ENCODE peak calls at places on chromosome 22, in five cellular contexts. One of them, this sample, is unnamed.

GRCh38 chr22:24219750-24220149 is 25.1 kb downstream of the GGT5 start:
- DNase-seq in heart left ventricle: no peak
- DNase-seq in thoracic aorta: no peak
- DNase-seq in fibroblast of villous mesenchyme: no peak
- DNase-seq in lower lobe of right lung: no peak
- DNase-seq in this sample: no peak

GRCh38 chr22:30336752-30337460 is 10.2 kb upstream of the TBC1D10A start:
- DNase-seq in fibroblast of villous mesenchyme: no peak
- DNase-seq in lower lobe of right lung: no peak
- DNase-seq in thoracic aorta: no peak
- DNase-seq in heart left ventricle: peak
- DNase-seq in this sample: peak

GRCh38 chr22:42874010-42874409 is 16.9 kb upstream of the ARFGAP3 start:
- DNase-seq in heart left ventricle: no peak
- DNase-seq in fibroblast of villous mesenchyme: no peak
- DNase-seq in thoracic aorta: no peak
- DNase-seq in lower lobe of right lung: no peak
- DNase-seq in this sample: no peak

GRCh38 chr22:24325105-24325757 is 54.6 kb downstream of the SPECC1L start:
- DNase-seq in heart left ventricle: no peak
- DNase-seq in lower lobe of right lung: no peak
- DNase-seq in fibroblast of villous mesenchyme: peak
- DNase-seq in thoracic aorta: no peak
- DNase-seq in this sample: peak

GRCh38 chr22:25100972-25101371 is 98.7 kb upstream of the CRYBB3 start:
- DNase-seq in thoracic aorta: no peak
- DNase-seq in fibroblast of villous mesenchyme: no peak
- DNase-seq in heart left ventricle: no peak
- DNase-seq in lower lobe of right lung: no peak
- DNase-seq in this sample: no peak

GRCh38 chr22:48299801-48300200 is 1527.9 kb downstream of the BRD1 start:
- DNase-seq in heart left ventricle: no peak
- DNase-seq in thoracic aorta: no peak
- DNase-seq in lower lobe of right lung: no peak
- DNase-seq in fibroblast of villous mesenchyme: no peak
- DNase-seq in this sample: no peak

GRCh38 chr22:32564170-32565001 is 89.8 kb downstream of the FBXO7 start:
- DNase-seq in thoracic aorta: no peak
- DNase-seq in heart left ventricle: no peak
- DNase-seq in fibroblast of villous mesenchyme: peak
- DNase-seq in lower lobe of right lung: no peak
- DNase-seq in this sample: no peak

GRCh38 chr22:21568207-21569075 is 927 bp downstream of the UBE2L3 start:
- DNase-seq in thoracic aorta: no peak
- DNase-seq in fibroblast of villous mesenchyme: peak
- DNase-seq in heart left ventricle: peak
- DNase-seq in lower lobe of right lung: no peak
- DNase-seq in this sample: peak

GRCh38 chr22:41290262-41291221 is 4.6 kb upstream of the RANGAP1 start:
- DNase-seq in thoracic aorta: no peak
- DNase-seq in heart left ventricle: no peak
- DNase-seq in fibroblast of villous mesenchyme: peak
- DNase-seq in lower lobe of right lung: no peak
- DNase-seq in this sample: no peak

GRCh38 chr22:32754413-32755041 is 47.0 kb upstream of the TIMP3 start:
- DNase-seq in thoracic aorta: no peak
- DNase-seq in lower lobe of right lung: no peak
- DNase-seq in heart left ventricle: peak
- DNase-seq in fibroblast of villous mesenchyme: peak
- DNase-seq in this sample: no peak

GRCh38 chr22:19035474-19036228 is 86.6 kb downstream of the DGCR2 start:
- DNase-seq in lower lobe of right lung: peak
- DNase-seq in thoracic aorta: no peak
- DNase-seq in fibroblast of villous mesenchyme: peak
- DNase-seq in heart left ventricle: no peak
- DNase-seq in this sample: no peak

DNA sequence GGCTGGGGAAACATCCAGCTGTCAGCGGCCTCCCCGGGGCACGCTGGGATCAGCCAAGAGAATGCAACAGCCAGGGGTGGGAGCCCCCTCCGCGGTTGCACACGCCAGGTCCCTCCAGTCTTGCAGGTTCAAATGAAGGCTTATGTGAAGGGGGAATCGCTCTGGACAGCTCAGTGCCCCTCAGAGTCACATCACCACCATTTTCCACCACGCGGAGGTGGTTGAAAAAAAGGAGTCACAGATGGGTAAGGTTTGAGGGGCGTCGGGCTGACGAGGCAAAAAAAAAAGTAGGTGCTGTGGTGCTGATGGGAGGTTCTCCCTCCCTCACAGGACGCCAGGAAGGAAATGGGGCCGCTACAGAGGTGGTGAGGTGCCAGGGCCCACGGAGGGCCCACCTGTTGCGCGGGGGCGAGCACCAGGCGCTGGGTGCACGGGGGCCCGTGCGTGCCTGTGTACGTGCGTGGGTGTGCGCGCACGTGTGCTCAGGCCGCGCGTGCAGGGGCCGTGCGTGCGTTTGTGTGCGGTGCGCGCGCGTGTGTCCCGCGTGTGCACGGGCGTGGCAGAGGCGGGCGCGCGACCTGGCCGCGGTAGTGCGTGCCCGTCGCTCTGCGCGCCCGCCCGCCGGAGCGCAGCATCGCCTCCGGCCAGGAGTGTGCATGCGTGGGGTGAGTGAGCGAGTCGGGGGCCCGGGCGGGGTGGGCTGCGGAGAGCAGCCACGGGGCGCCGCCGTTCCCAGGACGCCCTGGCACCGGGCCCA is 3.0 kb downstream of the PDGFB start:
- DNase-seq in heart left ventricle: no peak
- DNase-seq in lower lobe of right lung: no peak
- DNase-seq in thoracic aorta: no peak
- DNase-seq in fibroblast of villous mesenchyme: no peak
- DNase-seq in this sample: no peak
- H3K4me3 ChIP-seq in heart left ventricle: peak
- H3K4me3 ChIP-seq in lower lobe of right lung: peak
- H3K4me3 ChIP-seq in thoracic aorta: peak
- H3K4me3 ChIP-seq in fibroblast of villous mesenchyme: no peak
- H3K4me3 ChIP-seq in this sample: peak

GRCh38 chr22:38338772-38339379 is 21.6 kb upstream of the CSNK1E start:
- DNase-seq in thoracic aorta: no peak
- DNase-seq in lower lobe of right lung: peak
- DNase-seq in heart left ventricle: no peak
- DNase-seq in fibroblast of villous mesenchyme: peak
- DNase-seq in this sample: no peak

GRCh38 chr22:38335077-38335476 is 17.8 kb upstream of the CSNK1E start:
- DNase-seq in heart left ventricle: no peak
- DNase-seq in lower lobe of right lung: no peak
- DNase-seq in thoracic aorta: no peak
- DNase-seq in fibroblast of villous mesenchyme: peak
- DNase-seq in this sample: no peak

GRCh38 chr22:38336699-38337098 is 19.5 kb upstream of the CSNK1E start:
- DNase-seq in lower lobe of right lung: no peak
- DNase-seq in heart left ventricle: no peak
- DNase-seq in fibroblast of villous mesenchyme: no peak
- DNase-seq in thoracic aorta: no peak
- DNase-seq in this sample: no peak
- H3K4me3 ChIP-seq in lower lobe of right lung: peak
- H3K4me3 ChIP-seq in heart left ventricle: no peak
- H3K4me3 ChIP-seq in fibroblast of villous mesenchyme: peak
- H3K4me3 ChIP-seq in thoracic aorta: no peak
- H3K4me3 ChIP-seq in this sample: peak

DNA sequence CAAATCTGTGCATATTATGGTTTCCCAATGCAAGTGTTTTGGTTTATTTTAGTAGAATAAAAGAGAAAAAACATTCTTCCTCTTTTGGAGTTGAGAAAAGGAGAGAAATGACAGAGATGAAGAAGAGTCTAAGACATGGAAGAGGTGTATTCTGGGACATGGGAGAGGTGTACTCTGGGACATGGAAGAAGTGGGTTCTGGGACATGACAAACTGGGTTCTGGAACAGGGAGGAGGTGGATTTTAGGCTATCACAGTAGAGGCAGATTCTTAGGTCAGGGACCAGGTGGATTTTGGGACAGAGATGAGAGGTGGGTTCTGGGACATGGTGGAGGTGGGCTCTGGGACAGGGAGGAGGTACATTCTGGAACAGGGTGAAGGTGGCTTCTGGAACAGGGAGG is 2.1 kb upstream of the ASPHD2 start:
- DNase-seq in lower lobe of right lung: no peak
- DNase-seq in thoracic aorta: no peak
- DNase-seq in fibroblast of villous mesenchyme: no peak
- DNase-seq in heart left ventricle: no peak
- DNase-seq in this sample: no peak
- H3K4me3 ChIP-seq in lower lobe of right lung: no peak
- H3K4me3 ChIP-seq in thoracic aorta: no peak
- H3K4me3 ChIP-seq in fibroblast of villous mesenchyme: no peak
- H3K4me3 ChIP-seq in heart left ventricle: no peak
- H3K4me3 ChIP-seq in this sample: no peak

GRCh38 chr22:49936973-49937757 is 18.7 kb downstream of the CRELD2 start:
- DNase-seq in fibroblast of villous mesenchyme: no peak
- DNase-seq in heart left ventricle: peak
- DNase-seq in thoracic aorta: no peak
- DNase-seq in lower lobe of right lung: no peak
- DNase-seq in this sample: peak
- H3K4me3 ChIP-seq in fibroblast of villous mesenchyme: no peak
- H3K4me3 ChIP-seq in heart left ventricle: peak
- H3K4me3 ChIP-seq in thoracic aorta: peak
- H3K4me3 ChIP-seq in lower lobe of right lung: peak
- H3K4me3 ChIP-seq in this sample: peak

This sample was measured in heart right ventricle.